ENCODE peak calls at places on chromosome 20, in six cellular contexts. One of them, this sample, is unnamed.

GRCh38 chr20:16028923-16029322 is 544.3 kb downstream of the KIF16B start:
- DNase-seq in naive thymus-derived CD8-positive, alpha-beta T cell: no peak
- DNase-seq in amygdala: no peak
- DNase-seq in germinal center: peak
- DNase-seq in neuronal stem cell: no peak
- DNase-seq in HS-27A: no peak
- DNase-seq in this sample: no peak

GRCh38 chr20:20781029-20781428 is 68.6 kb upstream of the RALGAPA2 start:
- DNase-seq in neuronal stem cell: no peak
- DNase-seq in germinal center: no peak
- DNase-seq in naive thymus-derived CD8-positive, alpha-beta T cell: no peak
- DNase-seq in HS-27A: no peak
- DNase-seq in amygdala: no peak
- DNase-seq in this sample: no peak

GRCh38 chr20:39010496-39010895 is 48.4 kb downstream of the DHX35 start:
- DNase-seq in neuronal stem cell: no peak
- DNase-seq in HS-27A: no peak
- DNase-seq in amygdala: no peak
- DNase-seq in naive thymus-derived CD8-positive, alpha-beta T cell: no peak
- DNase-seq in germinal center: no peak
- DNase-seq in this sample: no peak

GRCh38 chr20:53408728-53409157 is 184.9 kb downstream of the ZNF217 start:
- DNase-seq in amygdala: no peak
- DNase-seq in HS-27A: no peak
- DNase-seq in naive thymus-derived CD8-positive, alpha-beta T cell: no peak
- DNase-seq in neuronal stem cell: no peak
- DNase-seq in germinal center: no peak
- DNase-seq in this sample: peak

GRCh38 chr20:61297981-61298380 is 45.9 kb downstream of the CDH4 start:
- DNase-seq in germinal center: no peak
- DNase-seq in naive thymus-derived CD8-positive, alpha-beta T cell: no peak
- DNase-seq in amygdala: no peak
- DNase-seq in neuronal stem cell: no peak
- DNase-seq in HS-27A: peak
- DNase-seq in this sample: peak

GRCh38 chr20:32977281-32978008 is 26.8 kb downstream of the SUN5 start:
- DNase-seq in HS-27A: no peak
- DNase-seq in neuronal stem cell: no peak
- DNase-seq in naive thymus-derived CD8-positive, alpha-beta T cell: no peak
- DNase-seq in amygdala: no peak
- DNase-seq in germinal center: no peak
- DNase-seq in this sample: no peak

GRCh38 chr20:62743777-62744317 is 35.2 kb downstream of the NTSR1 start:
- DNase-seq in germinal center: no peak
- DNase-seq in HS-27A: no peak
- DNase-seq in amygdala: no peak
- DNase-seq in neuronal stem cell: no peak
- DNase-seq in naive thymus-derived CD8-positive, alpha-beta T cell: no peak
- DNase-seq in this sample: no peak

GRCh38 chr20:9228774-9229450 is 160.0 kb downstream of the PLCB4 start:
- DNase-seq in HS-27A: no peak
- DNase-seq in naive thymus-derived CD8-positive, alpha-beta T cell: no peak
- DNase-seq in germinal center: no peak
- DNase-seq in neuronal stem cell: no peak
- DNase-seq in amygdala: no peak
- DNase-seq in this sample: no peak

GRCh38 chr20:33178726-33179125 is 10.8 kb downstream of the BPIFA2 start:
- DNase-seq in germinal center: no peak
- DNase-seq in neuronal stem cell: no peak
- DNase-seq in naive thymus-derived CD8-positive, alpha-beta T cell: no peak
- DNase-seq in HS-27A: no peak
- DNase-seq in amygdala: no peak
- DNase-seq in this sample: no peak

GRCh38 chr20:62763404-62763803 is 32.9 kb upstream of the MRGBP start:
- DNase-seq in amygdala: no peak
- DNase-seq in neuronal stem cell: no peak
- DNase-seq in naive thymus-derived CD8-positive, alpha-beta T cell: no peak
- DNase-seq in germinal center: no peak
- DNase-seq in HS-27A: no peak
- DNase-seq in this sample: no peak

GRCh38 chr20:54668271-54669053 is 193.1 kb downstream of the DOK5 start:
- DNase-seq in neuronal stem cell: no peak
- DNase-seq in HS-27A: no peak
- DNase-seq in germinal center: peak
- DNase-seq in amygdala: no peak
- DNase-seq in naive thymus-derived CD8-positive, alpha-beta T cell: no peak
- DNase-seq in this sample: peak

GRCh38 chr20:57450419-57450818 is 59.2 kb downstream of the RBM38 start:
- DNase-seq in amygdala: no peak
- DNase-seq in HS-27A: no peak
- DNase-seq in naive thymus-derived CD8-positive, alpha-beta T cell: no peak
- DNase-seq in germinal center: peak
- DNase-seq in neuronal stem cell: no peak
- DNase-seq in this sample: no peak

GRCh38 chr20:56587307-56588108 is 41.6 kb upstream of the TFAP2C start:
- DNase-seq in neuronal stem cell: no peak
- DNase-seq in naive thymus-derived CD8-positive, alpha-beta T cell: no peak
- DNase-seq in HS-27A: no peak
- DNase-seq in germinal center: no peak
- DNase-seq in amygdala: no peak
- DNase-seq in this sample: no peak

GRCh38 chr20:44733341-44734069 is 12.2 kb upstream of the KCNK15 start:
- DNase-seq in amygdala: peak
- DNase-seq in HS-27A: no peak
- DNase-seq in neuronal stem cell: peak
- DNase-seq in naive thymus-derived CD8-positive, alpha-beta T cell: peak
- DNase-seq in germinal center: peak
- DNase-seq in this sample: peak

GRCh38 chr20:63594043-63594561 is 20.1 kb upstream of the HELZ2 start:
- DNase-seq in germinal center: no peak
- DNase-seq in naive thymus-derived CD8-positive, alpha-beta T cell: no peak
- DNase-seq in HS-27A: no peak
- DNase-seq in neuronal stem cell: no peak
- DNase-seq in amygdala: no peak
- DNase-seq in this sample: no peak